ENCODE peak calls at places on chromosomes 2 and 18, in five cellular contexts. W is uterus, D is ovary, I is IMR-90, L is mammary epithelial cell. M is an unnamed sample.
A peak's percentile ranks its signal among the peaks of the same experiment; 100 is the strongest.

GRCh38 chr2:177783835-177784448 is 288.6 kb downstream of the PDE11A start:
- DNase-seq in D (no peak), L (peak; percentile 74), I (peak; percentile 51), W (no peak), M (no peak)

GRCh38 chr2:207487650-207488315 is 42.0 kb upstream of the CREB1 start:
- DNase-seq in I (peak; percentile 95), L (peak; percentile 82), W (no peak), D (no peak), M (no peak)

GRCh38 chr18:80147418-80148315 is 38.6 kb downstream of the ADNP2 start:
- DNase-seq in D (peak; percentile 81), W (peak; percentile 88), L (peak; percentile 86), I (peak; percentile 72), M (peak; percentile 51)

GRCh38 chr2:72803151-72803550 is 22.7 kb downstream of the EXOC6B start:
- DNase-seq in L (peak; percentile 70), I (peak; percentile 66), D (no peak), W (no peak), M (no peak)

GRCh38 chr2:217950401-217950871 is 52.4 kb downstream of the TNS1 start:
- DNase-seq in W (peak; percentile 55), D (peak; percentile 36), L (no peak), I (no peak), M (no peak)

GRCh38 chr2:204145197-204146190 is 208.9 kb downstream of the ICOS start:
- DNase-seq in I (peak; percentile 63), D (peak; percentile 60), L (peak; percentile 59), W (peak; percentile 73), M (no peak)

GRCh38 chr18:26803643-26804042 is 61.9 kb downstream of the AQP4 start:
- DNase-seq in W (no peak), L (no peak), D (no peak), I (no peak), M (no peak)

GRCh38 chr2:65548571-65549261 is 116.3 kb upstream of the SPRED2 start:
- DNase-seq in I (peak; percentile 24), L (no peak), D (no peak), W (no peak), M (no peak)

GRCh38 chr18:58416704-58417683 is 211.9 kb downstream of the ALPK2 start:
- DNase-seq in D (no peak), L (no peak), W (no peak), I (peak; percentile 71), M (no peak)

GRCh38 chr18:63603772-63604171 is 16.6 kb downstream of the SERPINB13 start:
- DNase-seq in W (no peak), D (no peak), I (peak; percentile 12), L (peak; percentile 82), M (no peak)

GRCh38 chr2:8719528-8719927 is 37.7 kb downstream of the ID2 start:
- DNase-seq in D (no peak), W (no peak), L (no peak), I (no peak), M (no peak)

GRCh38 chr18:57210101-57210661 is 63.3 kb downstream of the BOD1L2 start:
- DNase-seq in L (peak; percentile 81), W (no peak), D (no peak), I (peak; percentile 70), M (no peak)

GRCh38 chr2:82344670-82345069 is 2040.1 kb upstream of the LRRTM1 start:
- DNase-seq in L (no peak), D (no peak), I (no peak), W (no peak), M (no peak)

GRCh38 chr2:98478861-98479770 is 34.5 kb downstream of the INPP4A start:
- DNase-seq in I (no peak), W (no peak), D (no peak), L (peak; percentile 74), M (no peak)
- H3K4me1 ChIP-seq in I (peaks cover 12% of the 10 kb centered on the region), W (no peaks in the 10 kb centered on the region), D (peaks cover 11% of the 10 kb centered on the region), L (peaks cover 56% of the 10 kb centered on the region), M (peaks cover 15% of the 10 kb centered on the region)

DNA sequence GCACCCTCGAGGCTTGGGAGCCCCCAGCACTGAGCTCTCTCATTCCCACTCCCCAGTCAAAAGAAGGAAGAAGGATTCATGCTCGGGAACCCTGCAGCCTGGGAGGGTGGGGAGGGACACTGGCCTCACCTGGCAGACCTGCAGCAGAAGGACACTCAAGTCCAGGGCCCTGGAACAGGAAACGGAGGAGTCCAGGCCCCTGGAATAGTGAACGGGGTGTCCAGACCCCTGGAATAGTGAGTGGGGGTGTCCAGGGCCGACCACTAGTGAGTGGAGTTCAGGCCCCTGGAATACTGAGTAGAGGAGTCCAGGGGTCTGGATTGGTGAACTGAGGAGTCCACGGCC is 292.5 kb downstream of the NDUFA10 start:
- DNase-seq in D (no peak), I (no peak), L (no peak), W (no peak), M (no peak)
- H3K9me3 ChIP-seq in D (no peaks in the 10 kb centered on the region), I (peaks cover 32% of the 10 kb centered on the region), L (peaks cover 22% of the 10 kb centered on the region), W (no peaks in the 10 kb centered on the region), M (no peaks in the 10 kb centered on the region)

GRCh38 chr2:181454990-181455520 is 2.1 kb upstream of the ITGA4 start:
- DNase-seq in D (no peak), L (no peak), I (no peak), W (no peak), M (no peak)

GRCh38 chr2:181457741-181458425 is 697 bp downstream of the ITGA4 start:
- DNase-seq in L (peak; percentile 55), D (no peak), I (peak; percentile 35), W (peak; percentile 15), M (no peak)

GRCh38 chr2:181458881-181459280 is 1.7 kb downstream of the ITGA4 start:
- DNase-seq in L (peak; percentile 8), W (no peak), I (no peak), D (no peak), M (no peak)

GRCh38 chr2:181456660-181457120 is 496 bp upstream of the ITGA4 start:
- DNase-seq in L (no peak), D (no peak), W (peak; percentile 15), I (peak; percentile 5), M (no peak)

GRCh38 chr2:181457121-181457740 is at the start of gene ITGA4:
- DNase-seq in L (peak; percentile 75), I (peak; percentile 65), W (peak; percentile 27), D (peak; percentile 15), M (no peak)
- TF ChIP-seq CTCF in L (peak; percentile 78), I (peak; percentile 77), W (peak; percentile 38), D (peak; percentile 36), M (peak; percentile 20)

GRCh38 chr2:187988348-187988747 is 303.3 kb upstream of the GULP1 start:
- DNase-seq in W (no peak), D (no peak), L (no peak), I (no peak), M (no peak)
- H3K4me1 ChIP-seq in W (no peaks in the 10 kb centered on the region), D (peaks cover 3% of the 10 kb centered on the region), L (peaks cover 9% of the 10 kb centered on the region), I (peaks cover 6% of the 10 kb centered on the region), M (peaks cover 28% of the 10 kb centered on the region)

GRCh38 chr2:16057661-16058060 is 117.3 kb downstream of the MYCN start:
- DNase-seq in I (no peak), D (no peak), W (no peak), L (no peak), M (no peak)
- H3K9me3 ChIP-seq in I (peaks cover 28% of the 10 kb centered on the region), D (no peaks in the 10 kb centered on the region), W (no peaks in the 10 kb centered on the region), L (peaks cover 23% of the 10 kb centered on the region), M (no peaks in the 10 kb centered on the region)

DNA sequence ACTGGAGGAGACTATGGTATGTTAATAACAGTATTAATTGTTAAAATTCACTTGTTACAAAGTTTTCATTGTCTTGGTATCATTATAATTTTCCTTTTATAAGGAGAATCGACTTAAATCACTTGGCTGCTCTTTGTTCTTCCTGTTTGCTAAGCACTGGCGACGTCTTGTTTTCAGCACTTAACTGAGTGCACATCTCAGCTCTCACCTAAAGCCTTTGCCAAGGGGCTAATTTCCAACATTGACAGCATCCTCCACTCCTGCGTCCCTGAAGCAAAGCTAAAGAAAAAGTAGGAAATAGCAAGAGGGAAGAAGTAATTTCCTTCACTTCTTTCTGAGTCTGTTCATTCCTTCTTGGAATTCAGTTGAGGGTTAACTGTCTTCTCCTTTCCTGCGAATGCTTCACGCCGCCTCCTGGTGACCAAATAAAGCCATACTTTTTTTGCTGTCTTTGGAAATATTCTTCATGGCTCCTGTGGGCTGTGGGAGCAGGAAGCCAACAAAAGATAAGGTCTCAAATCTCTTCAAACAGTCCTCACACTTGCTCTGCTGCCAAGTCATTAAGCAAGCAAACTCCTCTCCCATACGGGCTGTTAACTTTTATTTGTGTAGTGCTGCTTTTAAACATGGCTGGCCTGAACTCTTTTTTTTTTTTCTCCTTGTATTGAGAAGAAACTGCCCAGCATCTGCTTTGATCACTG is 100.8 kb downstream of the DPP10 start:
- DNase-seq in D (peak; percentile 28), I (no peak), W (peak; percentile 24), L (no peak), M (no peak)
- TF ChIP-seq CTCF in D (no peak), I (peak; percentile 20), W (no peak), L (peak; percentile 29), M (peak; percentile 40)

GRCh38 chr2:16626997-16627605 is 38.5 kb downstream of the CYRIA start:
- DNase-seq in L (no peak), I (no peak), D (no peak), W (no peak), M (no peak)
- H3K4me1 ChIP-seq in L (no peaks in the 10 kb centered on the region), I (peaks cover 37% of the 10 kb centered on the region), D (peaks cover 24% of the 10 kb centered on the region), W (peaks cover 6% of the 10 kb centered on the region), M (peaks cover 8% of the 10 kb centered on the region)

GRCh38 chr18:72504866-72505265 is 39.3 kb downstream of the CBLN2 start:
- DNase-seq in L (no peak), I (no peak), W (no peak), D (no peak), M (no peak)

DNA sequence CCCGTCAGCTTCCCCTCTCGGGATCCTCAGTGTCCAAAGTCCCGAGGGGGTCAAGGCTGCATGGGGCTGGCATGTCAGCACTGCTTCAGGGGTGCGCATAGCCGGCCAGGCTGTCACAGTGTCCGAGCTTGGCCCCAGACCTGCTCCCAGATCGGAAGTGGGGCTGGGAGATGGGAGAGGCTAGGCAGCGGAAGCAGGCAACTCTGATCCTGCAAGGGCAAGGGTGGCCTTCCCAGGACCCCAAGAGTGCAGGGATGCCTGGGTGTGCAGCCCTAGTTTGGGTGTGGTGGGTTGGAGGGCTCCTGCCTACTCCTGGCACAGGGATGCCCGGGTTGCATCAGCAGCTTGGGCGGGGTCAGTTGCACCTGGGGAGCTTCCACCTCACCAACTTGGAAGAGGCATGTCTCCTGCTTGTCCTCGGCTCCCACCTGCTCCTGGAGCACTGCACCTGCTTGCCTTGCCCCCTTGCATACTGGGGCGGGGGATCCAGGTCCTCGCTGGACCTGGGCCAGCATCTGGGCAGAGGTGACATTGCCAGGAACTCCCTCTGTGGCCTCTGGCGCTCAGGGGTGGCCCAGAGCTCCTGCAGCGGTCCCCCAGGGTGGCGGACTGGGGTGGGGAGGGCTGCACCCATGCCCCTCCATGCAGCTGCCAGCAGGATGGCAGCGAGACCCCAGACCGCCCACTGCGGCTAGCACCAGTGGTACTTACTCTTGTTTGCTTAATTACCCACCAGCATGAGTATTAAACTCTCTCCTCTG is 41.3 kb downstream of the CBLN2 start:
- DNase-seq in I (no peak), L (no peak), D (no peak), W (no peak), M (no peak)
- H3K9me3 ChIP-seq in I (peaks cover 12% of the 10 kb centered on the region), L (peaks cover 14% of the 10 kb centered on the region), D (no peaks in the 10 kb centered on the region), W (no peaks in the 10 kb centered on the region), M (no peaks in the 10 kb centered on the region)